ENCODE peak calls at places on chromosome 11, in eight cellular contexts. F is choroid plexus epithelial cell; D is cardiac muscle cell; V is dorsolateral prefrontal cortex; R is activated CD8-positive, alpha-beta T cell treated with anti-CD3 and anti-CD28 coated beads for 36 hours; U is body of pancreas; Y is GM12865; N is lower leg skin. Q is an unnamed sample.

GRCh38 chr11:98572941-98573340 is 447.8 kb upstream of the CNTN5 start:
- DNase-seq in D (no peak), R (no peak), U (no peak), Y (no peak), F (no peak), N (no peak), V (no peak), Q (no peak)

GRCh38 chr11:68211546-68211945 is 1.6 kb downstream of the KMT5B start:
- DNase-seq in D (no peak), N (no peak), R (peak), V (no peak), F (no peak), Y (no peak), U (peak), Q (no peak)

GRCh38 chr11:131687291-131688055 is 317.1 kb downstream of the NTM start:
- DNase-seq in U (no peak), F (no peak), D (no peak), Y (no peak), R (no peak), V (no peak), N (no peak), Q (no peak)

GRCh38 chr11:72278911-72279310 is 34.9 kb upstream of the PHOX2A start:
- DNase-seq in Y (no peak), U (no peak), D (peak), V (no peak), N (no peak), R (no peak), F (peak), Q (no peak)

GRCh38 chr11:76603202-76603601 is 67.3 kb downstream of the LRRC32 start:
- DNase-seq in R (no peak), F (no peak), Y (no peak), N (peak), U (no peak), D (no peak), V (no peak), Q (no peak)

GRCh38 chr11:128625766-128626165 is 38.4 kb upstream of the ETS1 start:
- DNase-seq in U (no peak), N (no peak), D (no peak), Y (peak), R (no peak), F (peak), V (no peak), Q (no peak)

GRCh38 chr11:83272627-83273026 is 13.5 kb downstream of the CCDC90B start:
- DNase-seq in R (no peak), D (peak), N (no peak), V (no peak), U (no peak), Y (no peak), F (peak), Q (no peak)

GRCh38 chr11:43986327-43986726 is 43.9 kb downstream of the C11orf96 start:
- DNase-seq in N (no peak), R (no peak), F (no peak), D (no peak), Y (no peak), U (no peak), V (no peak), Q (no peak)

GRCh38 chr11:102276302-102277182 is 40.7 kb upstream of the BIRC3 start:
- DNase-seq in R (no peak), Y (no peak), V (no peak), U (no peak), F (peak), D (peak), N (no peak), Q (no peak)

GRCh38 chr11:85947431-85948272 is 92.5 kb downstream of the CCDC83 start:
- DNase-seq in U (no peak), F (peak), N (peak), V (no peak), R (peak), Y (peak), D (peak), Q (no peak)

GRCh38 chr11:103471546-103471945 is 362.3 kb downstream of the DYNC2H1 start:
- DNase-seq in N (no peak), Y (no peak), V (no peak), F (no peak), U (no peak), D (no peak), R (no peak), Q (no peak)

GRCh38 chr11:48017105-48017874 is 36.9 kb downstream of the PTPRJ start:
- DNase-seq in Y (no peak), V (no peak), F (no peak), U (no peak), D (no peak), R (peak), N (no peak), Q (no peak)

GRCh38 chr11:58577441-58578135 is 1.3 kb upstream of the ZFP91 start:
- DNase-seq in U (peak), R (peak), D (peak), V (peak), F (peak), Y (peak), N (no peak), Q (peak)

GRCh38 chr11:73193251-73194033 is 24.6 kb upstream of the P2RY2 start:
- DNase-seq in V (peak), Y (peak), D (no peak), F (no peak), R (no peak), N (no peak), U (no peak), Q (no peak)

GRCh38 chr11:66981976-66982578 is 7.0 kb downstream of the C11orf86 start:
- DNase-seq in F (peak), N (peak), R (peak), V (peak), U (peak), Y (peak), D (peak), Q (no peak)

GRCh38 chr11:94519478-94520084 is 7.3 kb downstream of the C11orf97 start:
- DNase-seq in F (peak), D (peak), R (peak), N (no peak), Y (peak), U (peak), V (no peak), Q (no peak)

GRCh38 chr11:77287136-77287535 is 14.3 kb downstream of the GDPD4 start:
- DNase-seq in F (no peak), N (no peak), U (no peak), Y (no peak), V (no peak), D (no peak), R (no peak), Q (no peak)

GRCh38 chr11:131888230-131888826 is 517.9 kb downstream of the NTM start:
- DNase-seq in D (peak), V (no peak), N (no peak), Y (no peak), F (peak), R (no peak), U (no peak), Q (no peak)

GRCh38 chr11:73931951-73932350 is 18.9 kb upstream of the DNAJB13 start:
- DNase-seq in D (no peak), R (no peak), F (no peak), Y (no peak), U (no peak), N (no peak), V (no peak), Q (no peak)

GRCh38 chr11:17544181-17544622 is at the start of gene USH1C:
- DNase-seq in V (no peak), D (no peak), Y (no peak), U (peak), R (peak), F (no peak), N (no peak), Q (peak)

GRCh38 chr11:13238879-13239514 is 38.6 kb upstream of the BMAL1 start:
- DNase-seq in V (no peak), U (peak), D (peak), F (peak), N (no peak), R (peak), Y (peak), Q (peak)

GRCh38 chr11:20059587-20060021 is 100.7 kb downstream of the DBX1 start:
- DNase-seq in Y (peak), F (peak), N (no peak), R (no peak), V (no peak), U (no peak), D (peak), Q (no peak)

GRCh38 chr11:16953620-16954019 is 60.6 kb downstream of the PLEKHA7 start:
- DNase-seq in Y (no peak), F (no peak), N (no peak), U (no peak), D (no peak), R (no peak), V (no peak), Q (no peak)

GRCh38 chr11:84714316-84714780 is 912.8 kb downstream of the DLG2 start:
- DNase-seq in U (peak), D (peak), N (no peak), Y (peak), F (peak), R (peak), V (no peak), Q (peak)

GRCh38 chr11:71241721-71242259 is 10.6 kb downstream of the SHANK2 start:
- DNase-seq in N (no peak), D (no peak), F (no peak), U (no peak), R (no peak), Y (no peak), V (no peak), Q (no peak)

GRCh38 chr11:8317164-8317563 is 53.5 kb upstream of the LMO1 start:
- DNase-seq in Y (no peak), R (no peak), V (no peak), D (peak), U (no peak), F (no peak), N (no peak), Q (no peak)

GRCh38 chr11:67302571-67303131 is 679 bp upstream of the SSH3 start:
- DNase-seq in U (peak), Y (no peak), F (peak), D (peak), V (peak), R (no peak), N (no peak), Q (peak)

GRCh38 chr11:1652442-1652777 is 22.8 kb downstream of the KRTAP5-5 start:
- DNase-seq in F (no peak), V (no peak), D (no peak), R (no peak), N (no peak), Y (no peak), U (no peak), Q (no peak)

GRCh38 chr11:41449483-41450050 is 9.9 kb downstream of the LRRC4C start:
- DNase-seq in F (no peak), U (no peak), V (no peak), D (no peak), R (no peak), Y (no peak), N (no peak), Q (no peak)

GRCh38 chr11:92269021-92269420 is 44.4 kb downstream of the FAT3 start:
- DNase-seq in V (no peak), F (peak), D (peak), R (no peak), Y (no peak), U (no peak), N (no peak), Q (no peak)

GRCh38 chr11:46381836-46382643 is 571 bp downstream of the MDK start:
- DNase-seq in U (no peak), N (no peak), D (peak), R (peak), V (no peak), F (no peak), Y (no peak), Q (peak)

GRCh38 chr11:112769170-112769569 is 192.1 kb upstream of the NCAM1 start:
- DNase-seq in N (no peak), Y (no peak), U (no peak), R (no peak), D (no peak), V (no peak), F (no peak), Q (no peak)

GRCh38 chr11:1935156-1936071 is 11.7 kb upstream of the MRPL23 start:
- DNase-seq in U (no peak), D (no peak), N (no peak), F (no peak), Y (no peak), V (no peak), R (no peak), Q (peak)

GRCh38 chr11:64245401-64245796 is 1.3 kb downstream of the PPP1R14B start:
- DNase-seq in D (no peak), Y (peak), N (no peak), U (peak), F (no peak), V (no peak), R (peak), Q (no peak)

GRCh38 chr11:15194671-15195415 is 80.1 kb downstream of the INSC start:
- DNase-seq in V (no peak), F (no peak), U (no peak), D (no peak), Y (no peak), R (no peak), N (no peak), Q (no peak)

GRCh38 chr11:128848815-128849455 is 18.2 kb downstream of the KCNJ1 start:
- DNase-seq in N (no peak), F (peak), V (no peak), U (peak), R (peak), Y (peak), D (peak), Q (peak)

GRCh38 chr11:22677153-22677890 is 10.9 kb downstream of the GAS2 start:
- DNase-seq in N (no peak), F (no peak), V (no peak), D (no peak), U (peak), Y (no peak), R (no peak), Q (no peak)

GRCh38 chr11:133443361-133443760 is 88.9 kb downstream of the OPCML start:
- DNase-seq in D (no peak), F (no peak), N (no peak), Y (no peak), V (no peak), U (no peak), R (no peak), Q (no peak)

GRCh38 chr11:2825886-2826678 is 59.5 kb downstream of the CDKN1C start:
- DNase-seq in Y (no peak), N (peak), U (peak), V (no peak), F (peak), R (peak), D (peak), Q (no peak)

GRCh38 chr11:110862407-110862806 is 150.2 kb upstream of the ARHGAP20 start:
- DNase-seq in U (no peak), R (no peak), F (no peak), Y (no peak), V (no peak), N (no peak), D (no peak), Q (no peak)
- TF ChIP-seq CTCF in U (no peak), R (no peak), F (no peak), Y (no peak), V (no peak), N (no peak), D (no peak), Q (no peak)

DNA sequence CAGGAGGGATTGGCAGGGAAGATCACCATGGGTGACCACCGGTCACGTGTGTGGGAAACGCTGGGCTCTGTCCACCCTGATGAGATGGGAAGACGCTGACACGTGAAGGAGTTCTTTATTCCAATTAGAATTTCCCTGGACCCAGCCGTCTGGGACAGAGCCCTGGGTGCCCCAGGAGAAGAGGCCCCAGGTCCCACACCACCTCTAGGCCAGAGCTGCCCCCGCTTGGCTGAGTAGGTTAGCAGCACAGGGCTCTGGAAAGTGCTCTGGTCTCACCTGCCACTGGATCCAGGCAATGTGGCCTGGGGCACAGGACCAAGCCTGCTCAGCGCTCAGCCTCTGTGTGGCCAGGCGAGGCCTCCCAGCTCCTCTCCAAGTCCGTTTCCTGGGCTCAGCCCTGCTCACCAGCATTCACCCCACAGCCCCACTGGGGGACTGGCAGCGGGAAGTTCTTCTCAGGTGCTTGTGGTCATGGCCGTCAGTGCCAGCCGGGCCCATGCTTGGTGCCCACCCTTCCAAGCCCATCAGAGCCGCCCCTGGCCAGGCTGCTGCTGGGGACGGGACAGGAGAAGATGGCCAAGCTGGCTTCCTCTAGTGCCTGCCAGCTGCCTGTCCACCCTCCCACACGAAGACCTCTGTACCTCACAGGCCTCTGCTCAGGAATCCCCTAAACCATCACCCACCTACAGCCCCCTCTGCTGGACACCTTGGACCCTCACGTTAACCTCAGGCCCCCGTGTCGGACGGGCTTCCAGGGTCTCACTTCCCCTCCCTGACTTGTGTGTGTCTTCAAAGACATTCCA is 62.5 kb upstream of the FGF3 start:
- DNase-seq in F (no peak), R (peak), U (no peak), D (no peak), V (no peak), Y (no peak), N (no peak), Q (peak)
- TF ChIP-seq CTCF in F (peak), R (no peak), U (no peak), D (peak), V (no peak), Y (no peak), N (no peak), Q (peak)

GRCh38 chr11:119101367-119101758 is 290 bp downstream of the DPAGT1 start:
- DNase-seq in Y (peak), R (no peak), N (no peak), U (no peak), V (no peak), D (no peak), F (no peak), Q (peak)

GRCh38 chr11:119106564-119107537 is at the start of gene C2CD2L:
- DNase-seq in N (peak), F (peak), D (peak), Y (peak), R (peak), U (peak), V (peak), Q (peak)

GRCh38 chr11:119100960-119101349 is 698 bp downstream of the DPAGT1 start:
- DNase-seq in U (no peak), D (no peak), N (no peak), V (no peak), Y (no peak), R (no peak), F (no peak), Q (no peak)

GRCh38 chr11:119101759-119102423 is at the start of gene DPAGT1:
- DNase-seq in F (peak), Y (peak), R (peak), D (peak), N (peak), V (peak), U (peak), Q (peak)

DNA sequence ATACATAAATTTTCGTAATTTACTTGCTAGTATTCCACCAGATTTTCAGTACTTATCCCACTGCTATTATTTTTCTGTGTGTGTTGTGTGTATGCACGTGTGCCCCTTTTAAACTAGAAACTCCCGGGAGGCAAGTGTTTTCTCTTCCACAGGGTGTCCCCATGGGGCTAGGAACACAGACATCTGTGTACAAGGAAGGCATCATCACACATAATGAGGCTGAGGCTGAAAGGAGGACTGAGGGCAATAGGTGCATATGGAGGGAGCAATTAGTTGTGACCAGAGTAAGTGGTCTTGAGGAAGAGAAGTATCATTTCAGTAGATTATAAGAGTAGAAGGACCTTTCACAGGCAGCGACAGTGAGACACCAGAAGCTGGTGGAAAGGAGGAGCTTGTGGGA is 2.1 kb upstream of the DPAGT1 start:
- DNase-seq in R (no peak), V (no peak), N (no peak), U (no peak), D (no peak), F (peak), Y (no peak), Q (no peak)
- TF ChIP-seq CTCF in R (no peak), V (no peak), N (no peak), U (no peak), D (no peak), F (peak), Y (no peak), Q (no peak)

GRCh38 chr11:121723261-121723741 is 270.5 kb upstream of the SORL1-AS1 start:
- DNase-seq in V (peak), D (peak), R (no peak), Y (no peak), N (no peak), U (peak), F (peak), Q (peak)

GRCh38 chr11:121721961-121722360 is 269.2 kb upstream of the SORL1-AS1 start:
- DNase-seq in R (no peak), U (peak), N (no peak), Y (no peak), D (no peak), V (peak), F (no peak), Q (no peak)

GRCh38 chr11:121727942-121728341 is 275.2 kb upstream of the SORL1-AS1 start:
- DNase-seq in N (no peak), F (no peak), U (no peak), R (no peak), Y (no peak), V (no peak), D (no peak), Q (no peak)

GRCh38 chr11:121721448-121721847 is 268.7 kb upstream of the SORL1-AS1 start:
- DNase-seq in Y (no peak), U (no peak), D (no peak), R (no peak), F (no peak), N (no peak), V (no peak), Q (no peak)

GRCh38 chr11:121722431-121723256 is 269.9 kb upstream of the SORL1-AS1 start:
- DNase-seq in D (peak), V (peak), R (peak), F (peak), Y (no peak), U (peak), N (peak), Q (peak)
- TF ChIP-seq CTCF in D (peak), V (peak), R (no peak), F (peak), Y (no peak), U (no peak), N (no peak), Q (no peak)

DNA sequence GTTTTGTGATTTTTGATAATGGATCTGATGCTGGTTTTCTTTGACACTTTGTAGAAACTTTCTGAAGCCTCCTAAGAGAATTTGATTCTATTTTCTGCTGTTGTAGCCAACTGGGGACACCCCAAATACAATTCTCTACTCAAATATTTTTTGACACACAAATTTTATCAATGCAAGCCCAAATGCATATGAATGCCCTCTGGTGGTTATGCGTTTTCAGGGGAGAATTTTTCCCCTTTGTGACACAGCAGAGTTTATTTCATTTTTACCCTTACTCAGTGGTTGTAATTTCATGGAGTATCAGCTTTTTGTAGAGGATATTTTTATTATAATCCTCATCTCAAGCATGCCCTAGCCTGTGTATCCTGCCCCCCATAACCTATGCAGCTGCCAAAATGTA is 44.7 kb upstream of the MTMR2 start:
- DNase-seq in D (peak), V (no peak), F (peak), N (no peak), U (no peak), R (no peak), Y (no peak), Q (no peak)
- TF ChIP-seq CTCF in D (peak), V (no peak), F (peak), N (no peak), U (no peak), R (no peak), Y (no peak), Q (no peak)

Q was measured in nephron progenitor cell.